ENCODE peak calls at places on chromosome 6, in six cellular contexts. L is HepG2, F is neural progenitor cell, H is HCT116, T is GM23248, V is K562. Z is an unnamed sample.

GRCh38 chr6:44737829-44738528 is 350.5 kb downstream of the CDC5L start:
- DNase-seq in L (no peak), F (no peak), H (no peak), T (no peak), V (no peak), Z (no peak)

GRCh38 chr6:168371989-168372711 is 52.6 kb upstream of the DACT2 start:
- DNase-seq in L (no peak), F (no peak), H (no peak), T (no peak), V (no peak), Z (no peak)

GRCh38 chr6:146700078-146700686 is 101.4 kb downstream of the ADGB start:
- DNase-seq in L (peak), F (peak), H (peak), T (peak), V (peak), Z (peak)

GRCh38 chr6:148044921-148045320 is 297.7 kb upstream of the SASH1 start:
- DNase-seq in L (no peak), F (no peak), H (no peak), T (no peak), V (no peak), Z (no peak)

GRCh38 chr6:62645274-62645673 is 359.2 kb upstream of the KHDRBS2 start:
- DNase-seq in L (no peak), F (no peak), H (no peak), T (no peak), V (no peak), Z (no peak)

GRCh38 chr6:149318581-149319286 is 1.2 kb downstream of the TAB2 start:
- DNase-seq in L (peak), F (peak), H (no peak), T (peak), V (no peak), Z (no peak)

GRCh38 chr6:106556368-106556960 is 72.8 kb downstream of the RTN4IP1 start:
- DNase-seq in L (peak), F (no peak), H (no peak), T (peak), V (no peak), Z (no peak)

GRCh38 chr6:138275976-138276375 is 57.7 kb upstream of the PBOV1 start:
- DNase-seq in L (no peak), F (peak), H (no peak), T (no peak), V (no peak), Z (no peak)

GRCh38 chr6:35081426-35081851 is 59.7 kb downstream of the TCP11 start:
- DNase-seq in L (no peak), F (no peak), H (no peak), T (no peak), V (no peak), Z (no peak)

GRCh38 chr6:169185011-169185521 is 68.6 kb downstream of the THBS2 start:
- DNase-seq in L (no peak), F (no peak), H (no peak), T (no peak), V (no peak), Z (no peak)

GRCh38 chr6:18055714-18056382 is 66.6 kb downstream of the NHLRC1 start:
- DNase-seq in L (no peak), F (no peak), H (no peak), T (no peak), V (no peak), Z (no peak)

GRCh38 chr6:36998723-36999466 is 6.6 kb upstream of the FGD2 start:
- DNase-seq in L (no peak), F (no peak), H (no peak), T (no peak), V (no peak), Z (no peak)

GRCh38 chr6:36595168-36595818 is 1.1 kb downstream of the SRSF3 start:
- DNase-seq in L (peak), F (peak), H (no peak), T (peak), V (no peak), Z (no peak)

GRCh38 chr6:90217621-90218496 is 78.8 kb downstream of the BACH2 start:
- DNase-seq in L (peak), F (no peak), H (no peak), T (no peak), V (no peak), Z (no peak)

GRCh38 chr6:37626915-37627314 is 70.8 kb downstream of the MDGA1 start:
- DNase-seq in L (no peak), F (no peak), H (no peak), T (no peak), V (no peak), Z (no peak)

GRCh38 chr6:137001287-137001976 is 43.3 kb downstream of the IL20RA start:
- DNase-seq in L (peak), F (peak), H (peak), T (no peak), V (no peak), Z (peak)

GRCh38 chr6:21451546-21452013 is 142.0 kb upstream of the SOX4 start:
- DNase-seq in L (peak), F (no peak), H (no peak), T (no peak), V (no peak), Z (no peak)

GRCh38 chr6:6815732-6816131 is 227.2 kb downstream of the LY86 start:
- DNase-seq in L (no peak), F (no peak), H (no peak), T (no peak), V (no peak), Z (no peak)

GRCh38 chr6:6810727-6811126 is 222.2 kb downstream of the LY86 start:
- DNase-seq in L (no peak), F (no peak), H (no peak), T (no peak), V (no peak), Z (no peak)

GRCh38 chr6:6811151-6812002 is 222.9 kb downstream of the LY86 start:
- DNase-seq in L (peak), F (peak), H (peak), T (peak), V (no peak), Z (peak)

GRCh38 chr6:6808915-6809314 is 220.4 kb downstream of the LY86 start:
- DNase-seq in L (no peak), F (no peak), H (no peak), T (no peak), V (no peak), Z (no peak)

GRCh38 chr6:6812427-6812826 is 223.9 kb downstream of the LY86 start:
- DNase-seq in L (no peak), F (no peak), H (peak), T (no peak), V (no peak), Z (no peak)
- H3K27ac ChIP-seq in L (no peak), F (no peak), H (peak), T (no peak), V (no peak), Z (peak)

GRCh38 chr6:10413850-10414765 is 766 bp downstream of the TFAP2A start:
- DNase-seq in L (no peak), F (peak), H (no peak), T (peak), V (no peak), Z (peak)
- TF ChIP-seq EZH2 in L (no peak), F (peak), H (no peak), T (peak), V (no peak), Z (no peak)

DNA sequence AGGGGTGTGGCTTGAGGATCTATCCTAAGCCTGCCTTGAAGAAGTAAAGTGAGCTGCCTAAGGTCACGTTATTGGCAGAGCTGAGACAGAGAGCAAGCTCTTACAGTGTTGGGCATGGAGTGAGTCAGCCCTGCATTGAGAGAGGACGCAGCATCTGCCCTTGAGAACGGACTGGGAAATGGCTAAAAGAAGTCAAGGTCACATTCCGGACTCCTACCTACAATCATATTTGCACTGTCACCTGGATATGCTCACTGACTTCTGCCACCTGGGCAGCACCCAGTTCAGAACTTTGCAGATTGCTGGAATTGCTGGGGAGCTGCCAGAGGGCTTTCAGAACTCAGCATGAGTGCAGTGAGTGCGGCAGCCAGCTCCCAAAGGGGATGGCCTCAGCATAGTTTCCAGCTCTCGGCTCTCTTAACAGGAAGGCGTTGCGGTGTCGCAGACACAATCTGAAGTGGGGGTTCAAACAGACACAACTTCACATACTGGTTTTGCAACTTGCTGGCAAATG is 199.3 kb upstream of the SGK1 start:
- DNase-seq in L (peak), F (peak), H (no peak), T (peak), V (no peak), Z (peak)
- H2AFZ ChIP-seq in L (no peak), F (no peak), H (peak), T (peak), V (peak), Z (no peak)

GRCh38 chr6:30102701-30103629 is 9.9 kb downstream of the TRIM31 start:
- DNase-seq in L (peak), F (peak), H (peak), T (peak), V (peak), Z (peak)
- H3K27ac ChIP-seq in L (peak), F (no peak), H (no peak), T (no peak), V (no peak), Z (peak)

GRCh38 chr6:154733610-154734379 is 579 bp downstream of the SCAF8 start:
- DNase-seq in L (peak), F (peak), H (peak), T (peak), V (peak), Z (peak)

GRCh38 chr6:154738561-154738961 is 5.3 kb downstream of the SCAF8 start:
- DNase-seq in L (no peak), F (peak), H (no peak), T (peak), V (no peak), Z (no peak)

GRCh38 chr6:154740658-154741057 is 7.4 kb downstream of the SCAF8 start:
- DNase-seq in L (no peak), F (no peak), H (no peak), T (no peak), V (no peak), Z (no peak)

GRCh38 chr6:154736613-154737259 is 3.5 kb downstream of the SCAF8 start:
- DNase-seq in L (no peak), F (no peak), H (no peak), T (no peak), V (no peak), Z (no peak)

GRCh38 chr6:154737424-154737823 is 4.2 kb downstream of the SCAF8 start:
- DNase-seq in L (no peak), F (no peak), H (no peak), T (no peak), V (no peak), Z (no peak)
- TF ChIP-seq EZH2 in L (no peak), F (no peak), H (no peak), T (no peak), V (no peak), Z (no peak)

DNA sequence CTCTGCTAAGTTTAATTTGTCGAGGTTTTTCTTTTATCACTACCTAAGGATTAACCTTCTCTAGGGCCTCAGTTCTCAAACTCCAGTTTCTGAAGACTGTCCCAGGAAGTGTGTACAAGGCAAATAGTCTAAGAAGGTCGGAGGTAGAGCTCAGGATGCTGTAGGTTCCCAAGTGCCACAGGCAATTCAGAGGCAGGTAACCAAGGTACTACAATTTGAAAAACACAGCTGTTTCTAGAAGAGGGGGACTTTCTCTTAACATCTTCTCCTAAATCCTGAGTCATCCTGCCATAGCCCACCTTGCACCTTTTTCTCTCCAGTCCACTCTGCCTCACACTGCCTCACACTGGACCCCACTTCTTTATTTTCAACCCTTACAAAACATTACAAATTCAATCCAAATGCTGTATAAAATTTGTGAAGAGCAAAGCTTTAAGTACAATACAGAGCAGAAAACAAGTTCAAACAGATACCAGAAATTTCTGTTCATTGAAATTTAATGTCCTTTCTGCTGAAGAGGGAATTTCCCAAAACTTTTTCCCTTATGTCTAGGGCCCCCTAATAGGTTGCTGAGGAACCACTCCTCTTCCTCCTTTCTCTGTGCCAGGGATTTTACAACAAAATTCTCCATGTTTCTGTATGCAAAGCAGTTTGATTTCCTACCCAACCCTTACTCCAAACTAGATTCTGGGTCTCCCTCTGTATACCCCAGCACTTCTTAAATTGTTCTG is 43.0 kb downstream of the FRK start:
- DNase-seq in L (no peak), F (no peak), H (no peak), T (no peak), V (no peak), Z (no peak)
- H2AFZ ChIP-seq in L (no peak), F (peak), H (no peak), T (peak), V (no peak), Z (no peak)

DNA sequence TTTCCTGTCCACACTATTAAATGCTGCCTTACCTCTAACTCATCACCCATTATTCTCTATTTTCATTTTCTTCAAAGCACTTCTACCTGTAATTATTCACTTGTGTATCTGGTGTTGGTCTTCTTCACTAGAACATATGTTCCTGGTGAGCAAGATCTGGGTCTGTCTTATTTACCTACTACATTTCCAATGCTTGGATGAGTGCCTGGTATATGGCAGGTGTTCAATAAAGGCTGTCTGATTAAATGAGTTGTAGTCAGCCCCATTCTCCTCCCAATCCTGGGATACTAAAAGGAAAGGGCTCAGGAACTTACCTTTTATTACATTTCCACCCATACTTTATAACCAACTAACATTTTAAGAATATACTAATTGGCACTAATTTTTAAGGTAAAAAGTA is 61.0 kb downstream of the CEP162 start:
- DNase-seq in L (no peak), F (no peak), H (no peak), T (no peak), V (no peak), Z (no peak)
- H3K27ac ChIP-seq in L (no peak), F (no peak), H (no peak), T (no peak), V (no peak), Z (no peak)

DNA sequence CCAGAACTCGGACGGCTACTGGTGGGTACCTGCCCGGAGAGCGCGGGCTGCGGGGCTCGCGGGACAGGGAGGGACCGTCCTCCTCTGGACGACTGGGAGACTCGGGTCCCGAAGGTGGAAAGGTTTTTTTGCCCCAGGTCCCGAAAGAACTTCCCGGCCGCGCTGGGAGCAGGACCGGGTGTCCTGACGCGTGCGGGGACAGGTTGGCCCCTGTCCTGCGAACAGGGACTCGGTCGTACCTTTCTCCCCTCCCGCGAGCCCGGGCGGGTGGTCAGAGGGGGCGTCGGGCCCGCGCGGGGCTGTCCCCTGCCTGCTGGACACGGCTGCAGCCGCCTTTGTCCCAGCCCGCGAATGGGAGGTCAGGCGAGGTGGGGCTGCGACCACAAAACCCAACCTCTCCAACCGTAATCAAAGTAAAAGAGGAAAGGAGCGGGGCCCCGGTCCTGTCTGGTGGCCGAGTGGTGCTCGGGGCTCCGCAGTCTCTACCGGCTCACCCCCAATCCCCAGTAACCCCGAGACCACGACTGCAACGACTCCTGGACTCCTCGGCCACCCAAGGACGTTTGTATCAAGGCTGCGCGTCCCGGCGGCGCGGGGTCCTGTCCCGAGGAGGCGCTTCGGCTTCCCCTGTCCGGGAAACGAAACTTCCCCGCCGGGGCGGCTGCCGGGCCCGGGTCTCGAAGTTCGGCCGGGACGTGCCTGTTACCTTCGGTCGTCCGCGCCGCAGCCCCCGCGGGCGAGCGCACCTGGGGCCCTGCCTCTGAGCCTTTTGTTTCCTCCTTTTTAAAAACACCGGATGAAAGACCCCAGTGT is 800 bp downstream of the DSP start:
- DNase-seq in L (no peak), F (peak), H (no peak), T (peak), V (no peak), Z (peak)
- TF ChIP-seq EZH2 in L (no peak), F (no peak), H (no peak), T (no peak), V (peak), Z (no peak)

GRCh38 chr6:30647039-30647801 is at the start of gene C6orf136:
- DNase-seq in L (peak), F (peak), H (peak), T (peak), V (peak), Z (peak)
- H2AFZ ChIP-seq in L (no peak), F (peak), H (no peak), T (peak), V (peak), Z (peak)

Z was measured in PC-9.